ENCODE peak calls at places on chromosomes 2 and 18, in nine cellular contexts. K is NB4; S is A549; V is NCI-H187; A is stimulated activated naive B cell treated with anti-CD40 and anti-IgM and Interleukin-4, amounts not matched to agents 10 μg/mL and 1 μg/mL and 100 μg/mL, for 72 hours; E is NCI-H1092 treated with DMSO at 0.1 percent for 48 hours; Q is hepatocyte; N is GM23248; R is head of caudate nucleus. D is an unnamed sample.

GRCh38 chr2:42872736-42873135 is 80.4 kb upstream of the HAAO start:
- DNase-seq in N (peak; percentile 73), R (no peak), S (no peak), Q (no peak), V (no peak), A (no peak), E (no peak), K (peak; percentile 59), D (peak; percentile 52)

GRCh38 chr2:46828039-46828438 is 87.6 kb downstream of the MCFD2 start:
- DNase-seq in S (no peak), V (no peak), R (no peak), A (no peak), Q (no peak), N (no peak), E (no peak), K (no peak), D (no peak)

GRCh38 chr2:194252127-194252526 is 1404.9 kb upstream of the SLC39A10 start:
- DNase-seq in A (no peak), K (no peak), S (no peak), V (no peak), E (no peak), Q (no peak), R (no peak), N (no peak), D (no peak)

GRCh38 chr2:241033346-241033987 is 35.0 kb downstream of the SNED1 start:
- DNase-seq in S (no peak), N (no peak), E (no peak), A (no peak), Q (no peak), V (no peak), R (no peak), K (no peak), D (no peak)

GRCh38 chr2:60604665-60605064 is 51.2 kb upstream of the BCL11A start:
- DNase-seq in K (no peak), E (no peak), Q (no peak), N (no peak), A (no peak), S (no peak), V (no peak), R (no peak), D (no peak)

GRCh38 chr2:62808554-62808953 is 103.0 kb downstream of the EHBP1 start:
- DNase-seq in Q (no peak), V (no peak), N (no peak), S (no peak), R (no peak), K (peak; percentile 12), E (no peak), A (no peak), D (no peak)

GRCh38 chr2:24816884-24817283 is 23.7 kb downstream of the CENPO start:
- DNase-seq in E (no peak), V (no peak), Q (no peak), A (no peak), K (no peak), S (no peak), N (peak; percentile 93), R (no peak), D (no peak)

GRCh38 chr2:215793747-215794595 is 219.4 kb downstream of the MREG start:
- DNase-seq in N (peak; percentile 96), A (peak; percentile 13), E (no peak), K (peak; percentile 95), S (peak; percentile 38), V (no peak), R (no peak), Q (peak; percentile 68), D (peak; percentile 97)

GRCh38 chr2:30612371-30612770 is 165.3 kb downstream of the LCLAT1 start:
- DNase-seq in S (no peak), E (no peak), R (no peak), V (no peak), Q (peak; percentile 6), N (no peak), K (no peak), A (no peak), D (no peak)

GRCh38 chr18:44823782-44824181 is 143.1 kb downstream of the SETBP1 start:
- DNase-seq in E (no peak), R (no peak), A (no peak), Q (no peak), N (peak; percentile 80), S (no peak), K (no peak), V (no peak), D (no peak)

D was measured in OCI-M1.